ENCODE peak calls at places on chromosomes 1 and 21, in nine cellular contexts. I, Y, P, W, G, J, M, L and D are unnamed samples.

GRCh38 chr1:26287033-26287711 is 7.3 kb downstream of the SH3BGRL3 start:
- DNase-seq in I (no peak), Y (peak; percentile 70), P (no peak), W (no peak), G (peak; percentile 41), J (peak; percentile 60), M (no peak), L (peak; percentile 21), D (no peak)

GRCh38 chr1:208534604-208534907 is 290.4 kb upstream of the PLXNA2 start:
- DNase-seq in I (no peak), Y (peak; percentile 25), P (no peak), W (peak; percentile 83), G (no peak), J (no peak), M (no peak), L (no peak), D (no peak)

GRCh38 chr1:205245096-205245495 is 17.4 kb downstream of the TMCC2 start:
- DNase-seq in I (no peak), Y (no peak), P (no peak), W (no peak), G (no peak), J (no peak), M (no peak), L (no peak), D (no peak)

GRCh38 chr1:26159113-26160039 is 497 bp downstream of the FAM110D start:
- DNase-seq in I (no peak), Y (no peak), P (no peak), W (no peak), G (no peak), J (no peak), M (no peak), L (no peak), D (no peak)

GRCh38 chr1:11045428-11046269 is 1.4 kb downstream of the MASP2 start:
- DNase-seq in I (no peak), Y (no peak), P (no peak), W (no peak), G (peak; percentile 40), J (no peak), M (peak; percentile 78), L (no peak), D (no peak)

GRCh38 chr1:12432897-12433296 is 185.1 kb downstream of the DHRS3 start:
- DNase-seq in I (no peak), Y (no peak), P (no peak), W (no peak), G (no peak), J (no peak), M (no peak), L (no peak), D (no peak)

GRCh38 chr1:150162862-150163706 is 13.4 kb downstream of the PLEKHO1 start:
- DNase-seq in I (peak; percentile 75), Y (peak; percentile 81), P (peak; percentile 93), W (peak; percentile 98), G (peak; percentile 89), J (peak; percentile 85), M (peak; percentile 60), L (peak; percentile 100), D (peak; percentile 85)

GRCh38 chr1:153353226-153353947 is 4.3 kb upstream of the S100A9 start:
- DNase-seq in I (no peak), Y (no peak), P (no peak), W (peak; percentile 55), G (no peak), J (no peak), M (peak; percentile 42), L (no peak), D (peak; percentile 20)

GRCh38 chr21:45294509-45295291 is 7.0 kb upstream of the POFUT2 start:
- DNase-seq in I (peak; percentile 62), Y (peak; percentile 78), P (peak; percentile 98), W (peak; percentile 96), G (peak; percentile 97), J (peak; percentile 70), M (peak; percentile 64), L (peak; percentile 100), D (peak; percentile 91)

GRCh38 chr1:186775881-186776560 is 52.7 kb upstream of the PLA2G4A start:
- DNase-seq in I (no peak), Y (no peak), P (no peak), W (no peak), G (no peak), J (no peak), M (no peak), L (no peak), D (no peak)

GRCh38 chr1:1087351-1088035 is 13.4 kb upstream of the RNF223 start:
- DNase-seq in I (no peak), Y (peak; percentile 6), P (no peak), W (no peak), G (no peak), J (no peak), M (no peak), L (no peak), D (no peak)

GRCh38 chr1:41486053-41486891 is 1.8 kb upstream of the EDN2 start:
- DNase-seq in I (no peak), Y (no peak), P (no peak), W (no peak), G (no peak), J (peak; percentile 72), M (no peak), L (peak; percentile 59), D (no peak)

GRCh38 chr21:42107881-42108553 is 36.9 kb downstream of the UMODL1 start:
- DNase-seq in I (no peak), Y (peak; percentile 73), P (peak; percentile 58), W (no peak), G (peak; percentile 85), J (peak; percentile 78), M (peak; percentile 75), L (peak; percentile 65), D (peak; percentile 60)

GRCh38 chr21:45403825-45404725 is 890 bp upstream of the COL18A1 start:
- DNase-seq in I (peak; percentile 36), Y (peak; percentile 25), P (peak; percentile 7), W (peak; percentile 94), G (no peak), J (peak; percentile 48), M (no peak), L (peak; percentile 31), D (peak; percentile 51)

GRCh38 chr1:168903237-168903830 is 174.3 kb upstream of the DPT start:
- DNase-seq in I (no peak), Y (no peak), P (no peak), W (no peak), G (no peak), J (no peak), M (no peak), L (no peak), D (no peak)

GRCh38 chr21:17045214-17045835 is 467.5 kb upstream of the CXADR start:
- DNase-seq in I (no peak), Y (no peak), P (peak; percentile 37), W (no peak), G (no peak), J (no peak), M (no peak), L (peak; percentile 15), D (no peak)

DNA sequence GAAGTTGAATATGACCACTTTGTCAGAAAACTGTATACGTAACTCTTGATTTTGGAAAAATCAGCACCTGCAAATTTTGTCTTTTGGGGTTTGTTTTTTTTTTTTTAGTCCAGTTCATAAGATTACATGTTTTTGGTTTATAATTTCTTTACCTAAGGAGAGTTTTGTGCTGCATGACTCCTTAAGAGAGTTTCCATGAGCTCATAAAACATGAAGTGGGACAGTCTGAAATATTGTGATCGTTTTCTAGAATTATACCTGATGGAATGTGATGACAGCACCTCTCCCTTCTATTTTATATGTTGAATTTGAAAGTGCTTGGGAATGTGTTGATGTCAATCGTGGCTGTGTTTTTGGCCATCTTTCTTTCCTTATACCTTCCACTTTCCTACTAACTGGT is 158.5 kb downstream of the NFIA start:
- DNase-seq in I (no peak), Y (no peak), P (no peak), W (no peak), G (no peak), J (no peak), M (no peak), L (no peak), D (no peak)
- H3K27ac ChIP-seq in I (no peak overlapping the region), Y (peak overlapping the region; percentile 71), P (no peak overlapping the region), W (peak overlapping the region; percentile 80), G (no peak overlapping the region), J (peak overlapping the region; percentile 54), M (no peak overlapping the region), L (no peak overlapping the region), D (peak overlapping the region; percentile 17)

GRCh38 chr1:76238094-76238551 is 163.6 kb downstream of the ST6GALNAC3 start:
- DNase-seq in I (no peak), Y (no peak), P (no peak), W (no peak), G (peak; percentile 26), J (no peak), M (no peak), L (no peak), D (no peak)
- TF ChIP-seq POLR2A in I (no peak), Y (no peak), P (no peak), W (no peak), G (no peak), J (no peak), M (no peak), L (no peak), D (no peak)

GRCh38 chr1:47593001-47593568 is 155.2 kb downstream of the FOXD2 start:
- DNase-seq in I (no peak), Y (no peak), P (no peak), W (peak; percentile 87), G (no peak), J (no peak), M (peak; percentile 33), L (no peak), D (no peak)

GRCh38 chr1:47594627-47595026 is 156.8 kb downstream of the FOXD2 start:
- DNase-seq in I (no peak), Y (no peak), P (no peak), W (no peak), G (no peak), J (no peak), M (peak; percentile 18), L (no peak), D (no peak)

GRCh38 chr1:47591801-47592200 is 154.0 kb downstream of the FOXD2 start:
- DNase-seq in I (no peak), Y (no peak), P (no peak), W (no peak), G (no peak), J (no peak), M (no peak), L (no peak), D (no peak)

GRCh38 chr1:47592296-47592975 is 154.6 kb downstream of the FOXD2 start:
- DNase-seq in I (no peak), Y (no peak), P (no peak), W (peak; percentile 78), G (no peak), J (no peak), M (peak; percentile 22), L (no peak), D (no peak)

GRCh38 chr1:47593598-47594285 is 155.9 kb downstream of the FOXD2 start:
- DNase-seq in I (no peak), Y (no peak), P (no peak), W (peak; percentile 74), G (no peak), J (no peak), M (peak; percentile 23), L (no peak), D (no peak)
- H3K4me3 ChIP-seq in I (no peak overlapping the region), Y (no peak overlapping the region), P (no peak overlapping the region), W (peak overlapping the region; percentile 19), G (no peak overlapping the region), J (no peak overlapping the region), M (no peak overlapping the region), L (no peak overlapping the region), D (no peak overlapping the region)

DNA sequence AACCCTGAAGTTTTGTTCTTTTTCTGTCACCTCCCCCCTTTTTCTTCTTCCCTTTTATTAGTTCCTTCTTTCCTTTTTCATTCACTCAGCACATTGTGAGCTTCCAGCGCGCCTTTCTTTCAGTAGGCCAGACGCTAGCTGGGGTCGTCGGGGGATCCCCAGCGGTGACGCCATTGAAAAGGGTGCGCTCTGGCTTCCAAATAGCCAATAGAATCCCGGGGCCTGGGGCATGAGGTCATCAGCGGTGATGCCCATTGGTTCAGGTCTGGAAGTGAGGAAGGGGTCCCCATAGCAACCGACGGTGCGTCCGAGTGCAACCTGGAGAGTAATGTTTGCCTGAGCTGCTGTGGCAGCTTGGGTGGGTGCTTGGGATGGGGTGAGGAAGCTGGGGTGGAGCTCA is 6.9 kb upstream of the EFNA3 start:
- DNase-seq in I (no peak), Y (no peak), P (no peak), W (no peak), G (no peak), J (no peak), M (no peak), L (no peak), D (peak; percentile 67)
- H3K27ac ChIP-seq in I (peak overlapping the region; percentile 36), Y (peak overlapping the region; percentile 66), P (no peak overlapping the region), W (no peak overlapping the region), G (no peak overlapping the region), J (no peak overlapping the region), M (no peak overlapping the region), L (no peak overlapping the region), D (peak overlapping the region; percentile 78)